ENCODE peak calls at places on chromosomes 2 and 18, in four cellular contexts. One of them, this sample, is unnamed. For H3K79me2, the result is how much of the 10 kb centered on the place peaks cover.

GRCh38 chr18:73850782-73851181 is 296.9 kb downstream of the FBXO15 start:
- DNase-seq in H9: no peak
- DNase-seq in trophoblast cell: peak
- DNase-seq in H1: no peak
- DNase-seq in this sample: no peak

GRCh38 chr2:100321881-100322820 is at the start of gene LONRF2:
- DNase-seq in H9: peak
- DNase-seq in trophoblast cell: peak
- DNase-seq in H1: peak
- DNase-seq in this sample: peak

GRCh38 chr2:96534701-96535181 is 1.8 kb upstream of the ARID5A start:
- DNase-seq in H9: no peak
- DNase-seq in trophoblast cell: no peak
- DNase-seq in H1: no peak
- DNase-seq in this sample: no peak

GRCh38 chr18:28175930-28176673 is 828 bp downstream of the CDH2 start:
- DNase-seq in H9: peak
- DNase-seq in trophoblast cell: peak
- DNase-seq in H1: peak
- DNase-seq in this sample: peak

GRCh38 chr18:61770279-61770678 is 122.5 kb downstream of the RNF152 start:
- DNase-seq in H9: no peak
- DNase-seq in trophoblast cell: no peak
- DNase-seq in H1: no peak
- DNase-seq in this sample: no peak

GRCh38 chr18:57539702-57540101 is 46.8 kb downstream of the FECH start:
- DNase-seq in H9: no peak
- DNase-seq in trophoblast cell: no peak
- DNase-seq in H1: no peak
- DNase-seq in this sample: no peak

GRCh38 chr18:57234346-57234745 is 87.5 kb downstream of the BOD1L2 start:
- DNase-seq in H9: no peak
- DNase-seq in trophoblast cell: no peak
- DNase-seq in H1: no peak
- DNase-seq in this sample: no peak

GRCh38 chr2:17762457-17762856 is 8.5 kb downstream of the GEN1 start:
- DNase-seq in H9: no peak
- DNase-seq in trophoblast cell: no peak
- DNase-seq in H1: no peak
- DNase-seq in this sample: no peak

GRCh38 chr2:196191541-196191940 is 20.2 kb upstream of the STK17B start:
- DNase-seq in H9: no peak
- DNase-seq in trophoblast cell: no peak
- DNase-seq in H1: no peak
- DNase-seq in this sample: no peak

GRCh38 chr2:96344011-96344410 is 8.4 kb downstream of the NCAPH start:
- DNase-seq in H9: no peak
- DNase-seq in trophoblast cell: no peak
- DNase-seq in H1: no peak
- DNase-seq in this sample: no peak

GRCh38 chr2:29518988-29519925 is 402.1 kb downstream of the ALK start:
- DNase-seq in H9: no peak
- DNase-seq in trophoblast cell: peak
- DNase-seq in H1: no peak
- DNase-seq in this sample: no peak

GRCh38 chr2:11539317-11540147 is 5.7 kb downstream of the GREB1 start:
- DNase-seq in H9: no peak
- DNase-seq in trophoblast cell: no peak
- DNase-seq in H1: no peak
- DNase-seq in this sample: peak

GRCh38 chr18:31042068-31042390 is 513 bp downstream of the DSC3 start:
- DNase-seq in H9: no peak
- DNase-seq in trophoblast cell: no peak
- DNase-seq in H1: no peak
- DNase-seq in this sample: no peak

GRCh38 chr2:74567862-74568261 is 13.3 kb downstream of the DOK1 start:
- DNase-seq in H9: no peak
- DNase-seq in trophoblast cell: peak
- DNase-seq in H1: no peak
- DNase-seq in this sample: no peak

GRCh38 chr2:238560234-238560633 is 133.5 kb downstream of the ASB1 start:
- DNase-seq in H9: peak
- DNase-seq in trophoblast cell: no peak
- DNase-seq in H1: no peak
- DNase-seq in this sample: peak

GRCh38 chr2:222892321-222892720 is 31.5 kb downstream of the ACSL3 start:
- DNase-seq in H9: no peak
- DNase-seq in trophoblast cell: peak
- DNase-seq in H1: no peak
- DNase-seq in this sample: no peak

GRCh38 chr18:6920099-6920955 is 190.8 kb downstream of the ARHGAP28 start:
- DNase-seq in H9: peak
- DNase-seq in trophoblast cell: peak
- DNase-seq in H1: peak
- DNase-seq in this sample: peak

GRCh38 chr2:10709290-10709939 is 12.0 kb upstream of the ATP6V1C2 start:
- DNase-seq in H9: peak
- DNase-seq in trophoblast cell: peak
- DNase-seq in H1: peak
- DNase-seq in this sample: peak

GRCh38 chr18:69330345-69330744 is 70.3 kb upstream of the DOK6 start:
- DNase-seq in H9: no peak
- DNase-seq in trophoblast cell: no peak
- DNase-seq in H1: no peak
- DNase-seq in this sample: peak

GRCh38 chr2:28414583-28414982 is 21.9 kb downstream of the FOSL2 start:
- DNase-seq in H9: no peak
- DNase-seq in trophoblast cell: no peak
- DNase-seq in H1: no peak
- DNase-seq in this sample: no peak

GRCh38 chr2:43010428-43011141 is 215.8 kb downstream of the ZFP36L2 start:
- DNase-seq in H9: no peak
- DNase-seq in trophoblast cell: peak
- DNase-seq in H1: no peak
- DNase-seq in this sample: no peak

GRCh38 chr2:86396304-86396785 is 44.8 kb upstream of the KDM3A start:
- DNase-seq in H9: no peak
- DNase-seq in trophoblast cell: peak
- DNase-seq in H1: no peak
- DNase-seq in this sample: peak

GRCh38 chr18:56728741-56729140 is 77.6 kb downstream of the WDR7 start:
- DNase-seq in H9: no peak
- DNase-seq in trophoblast cell: no peak
- DNase-seq in H1: no peak
- DNase-seq in this sample: no peak

GRCh38 chr18:31146809-31147208 is 15.8 kb downstream of the DSC1 start:
- DNase-seq in H9: no peak
- DNase-seq in trophoblast cell: peak
- DNase-seq in H1: no peak
- DNase-seq in this sample: no peak

GRCh38 chr2:39121523-39122063 is 742 bp upstream of the SOS1 start:
- DNase-seq in H9: no peak
- DNase-seq in trophoblast cell: no peak
- DNase-seq in H1: no peak
- DNase-seq in this sample: peak

GRCh38 chr2:7838636-7839035 is 843.2 kb upstream of the ID2 start:
- DNase-seq in H9: no peak
- DNase-seq in trophoblast cell: no peak
- DNase-seq in H1: no peak
- DNase-seq in this sample: no peak

GRCh38 chr2:225041210-225041870 is 928 bp downstream of the DOCK10 start:
- DNase-seq in H9: peak
- DNase-seq in trophoblast cell: peak
- DNase-seq in H1: peak
- DNase-seq in this sample: peak

GRCh38 chr2:47420214-47420613 is 17.3 kb downstream of the MSH2 start:
- DNase-seq in H9: no peak
- DNase-seq in trophoblast cell: no peak
- DNase-seq in H1: no peak
- DNase-seq in this sample: no peak

GRCh38 chr2:237754849-237755248 is 43.7 kb upstream of the RBM44 start:
- DNase-seq in H9: no peak
- DNase-seq in trophoblast cell: no peak
- DNase-seq in H1: no peak
- DNase-seq in this sample: no peak

GRCh38 chr2:239822146-239822945 is 202.8 kb downstream of the NDUFA10 start:
- DNase-seq in H9: peak
- DNase-seq in trophoblast cell: peak
- DNase-seq in H1: peak
- DNase-seq in this sample: no peak

GRCh38 chr2:46846454-46846990 is 69.1 kb downstream of the MCFD2 start:
- DNase-seq in H9: no peak
- DNase-seq in trophoblast cell: no peak
- DNase-seq in H1: no peak
- DNase-seq in this sample: no peak

GRCh38 chr2:135494917-135495316 is 36.1 kb downstream of the ZRANB3 start:
- DNase-seq in H9: no peak
- DNase-seq in trophoblast cell: no peak
- DNase-seq in H1: no peak
- DNase-seq in this sample: no peak

GRCh38 chr2:210440206-210440605 is 36.4 kb downstream of the LANCL1 start:
- DNase-seq in H9: no peak
- DNase-seq in trophoblast cell: no peak
- DNase-seq in H1: no peak
- DNase-seq in this sample: no peak

GRCh38 chr2:157938556-157938955 is 62.4 kb upstream of the ACVR1 start:
- DNase-seq in H9: no peak
- DNase-seq in trophoblast cell: no peak
- DNase-seq in H1: no peak
- DNase-seq in this sample: peak

GRCh38 chr2:215216806-215217205 is 78.4 kb upstream of the ABCA12 start:
- DNase-seq in H9: no peak
- DNase-seq in trophoblast cell: no peak
- DNase-seq in H1: no peak
- DNase-seq in this sample: no peak

GRCh38 chr2:171568085-171568484 is 45.8 kb downstream of the CYBRD1 start:
- DNase-seq in H9: no peak
- DNase-seq in trophoblast cell: peak
- DNase-seq in H1: no peak
- DNase-seq in this sample: no peak

GRCh38 chr2:146893500-146894041 is 951.3 kb upstream of the ACVR2A start:
- DNase-seq in H9: no peak
- DNase-seq in trophoblast cell: no peak
- DNase-seq in H1: no peak
- DNase-seq in this sample: no peak

GRCh38 chr2:146894514-146894913 is 950.3 kb upstream of the ACVR2A start:
- DNase-seq in H9: no peak
- DNase-seq in trophoblast cell: no peak
- DNase-seq in H1: no peak
- DNase-seq in this sample: no peak

GRCh38 chr2:146898083-146898482 is 946.7 kb upstream of the ACVR2A start:
- DNase-seq in H9: no peak
- DNase-seq in trophoblast cell: no peak
- DNase-seq in H1: no peak
- DNase-seq in this sample: no peak
- H3K9ac ChIP-seq in H9: no peak
- H3K9ac ChIP-seq in trophoblast cell: no peak
- H3K9ac ChIP-seq in H1: no peak
- H3K9ac ChIP-seq in this sample: no peak

GRCh38 chr2:99183025-99183424 is 2.0 kb downstream of the MRPL30 start:
- DNase-seq in H9: no peak
- DNase-seq in trophoblast cell: no peak
- DNase-seq in H1: no peak
- DNase-seq in this sample: peak

GRCh38 chr2:99184811-99185210 is 3.8 kb downstream of the MRPL30 start:
- DNase-seq in H9: no peak
- DNase-seq in trophoblast cell: no peak
- DNase-seq in H1: no peak
- DNase-seq in this sample: no peak

DNA sequence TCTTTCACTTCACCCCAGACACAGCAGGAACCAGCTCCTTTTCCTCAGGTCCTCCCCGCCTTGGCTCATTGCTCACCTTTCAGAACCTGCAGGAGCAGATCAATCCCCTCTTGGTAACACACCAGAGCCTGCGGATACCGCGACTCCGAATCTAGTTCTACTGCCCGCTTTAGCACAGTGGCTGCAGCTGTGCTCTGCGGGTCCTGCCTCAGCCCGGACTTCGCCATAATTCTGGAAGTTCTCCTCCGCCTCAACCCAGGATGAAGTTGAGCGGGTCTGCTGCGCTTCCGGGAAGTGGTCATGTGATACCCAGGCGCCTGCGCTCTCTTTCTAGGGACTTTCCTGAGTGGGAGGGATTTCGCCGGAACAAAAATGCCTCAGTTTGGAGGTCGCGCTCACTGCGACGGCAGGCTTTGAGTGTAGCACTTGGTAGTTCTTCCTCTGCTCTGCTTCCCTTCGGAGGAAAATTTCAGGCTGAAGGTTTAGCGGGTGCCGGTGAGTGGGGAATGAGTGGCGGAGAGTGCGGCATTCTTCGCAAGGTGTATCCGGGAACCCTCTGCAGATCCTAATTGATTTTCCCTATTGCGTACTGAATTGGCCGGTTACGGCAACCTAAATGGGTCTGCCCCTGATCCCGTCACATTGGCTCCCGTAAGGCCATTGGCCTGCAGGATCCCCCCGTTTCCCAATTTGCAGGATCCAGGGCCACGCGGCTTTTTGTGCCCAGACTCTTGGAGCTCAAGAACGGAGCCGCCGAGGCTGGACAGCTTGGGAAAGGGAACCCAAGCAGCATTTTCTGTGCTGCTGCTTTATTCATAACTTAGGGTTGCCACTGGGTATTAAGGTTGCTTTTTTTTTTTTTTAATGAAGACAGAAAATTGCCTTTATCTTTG is at the start of the genes MITD1 and MRPL30:
- DNase-seq in H9: peak
- DNase-seq in trophoblast cell: peak
- DNase-seq in H1: peak
- DNase-seq in this sample: peak
- H3K79me2 ChIP-seq in H9: under half
- H3K79me2 ChIP-seq in trophoblast cell: under half
- H3K79me2 ChIP-seq in H1: under half
- H3K79me2 ChIP-seq in this sample: under half

DNA sequence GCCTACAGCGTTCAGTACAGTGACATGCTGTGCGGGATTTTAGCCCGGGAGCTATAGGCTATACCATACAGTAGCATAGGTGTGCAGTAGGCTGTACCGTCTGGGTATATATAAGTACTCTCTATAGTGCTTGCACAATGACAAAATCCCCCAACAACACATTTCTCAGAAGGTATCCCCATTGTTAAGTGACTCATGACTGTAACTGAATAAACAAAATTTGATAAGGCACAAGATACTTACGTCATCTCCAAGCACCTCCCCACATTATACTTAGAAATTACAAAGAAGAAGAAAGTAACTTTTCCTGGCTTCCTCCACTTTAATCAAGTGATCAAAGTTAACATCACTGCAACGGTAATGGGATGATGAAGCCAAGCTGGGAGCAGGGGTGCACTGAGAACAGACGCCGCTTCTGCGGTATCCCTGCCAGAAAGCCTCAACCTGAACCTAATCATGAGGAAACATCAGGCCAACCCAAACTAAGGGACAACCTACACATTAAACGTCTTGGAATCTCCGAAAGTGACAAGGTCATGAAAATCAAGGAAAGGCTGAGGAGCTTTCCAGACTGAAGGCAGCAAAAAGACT is 9.6 kb downstream of the TNS1 start:
- DNase-seq in H9: no peak
- DNase-seq in trophoblast cell: peak
- DNase-seq in H1: no peak
- DNase-seq in this sample: no peak
- H3K23ac ChIP-seq in H9: no peak
- H3K23ac ChIP-seq in trophoblast cell: no peak
- H3K23ac ChIP-seq in H1: no peak
- H3K23ac ChIP-seq in this sample: no peak

GRCh38 chr2:173048901-173049661 is 26.6 kb upstream of the MAP3K20 start:
- DNase-seq in H9: no peak
- DNase-seq in trophoblast cell: peak
- DNase-seq in H1: no peak
- DNase-seq in this sample: no peak
- H3K9ac ChIP-seq in H9: no peak
- H3K9ac ChIP-seq in trophoblast cell: no peak
- H3K9ac ChIP-seq in H1: no peak
- H3K9ac ChIP-seq in this sample: no peak